ENCODE peak calls at places on chromosomes 3 and 15, in nine cellular contexts. V is NCI-H748 treated with DMSO at 0.1 percent for 48 hours; X is coronary artery; T is NCI-H1092; A is neuronal stem cell; G is SJSA1; Y is kidney; R is stimulated activated CD8-positive, alpha-beta memory T cell treated with anti-CD3 and anti-CD28 coated beads, Interleukin-2, amount 100 ng/mL, for 48 hours; L is islet precursor cell. E is an unnamed sample.

GRCh38 chr3:117149577-117149976 is 440.0 kb downstream of the TUSC7 start:
- DNase-seq in A (no peak), G (no peak), L (no peak), X (no peak), T (no peak), Y (no peak), R (no peak), V (no peak), E (no peak)

GRCh38 chr3:196988241-196989029 is 19.8 kb upstream of the PIGZ start:
- DNase-seq in R (no peak), X (no peak), L (peak; percentile 77), G (no peak), Y (peak; percentile 18), T (no peak), A (no peak), V (no peak), E (peak; percentile 26)

GRCh38 chr3:45321607-45322391 is 66.6 kb upstream of the LARS2 start:
- DNase-seq in R (no peak), L (peak; percentile 46), G (no peak), Y (no peak), V (no peak), A (no peak), X (peak; percentile 22), T (no peak), E (no peak)

GRCh38 chr3:179943097-179943880 is 93.4 kb downstream of the PEX5L start:
- DNase-seq in G (no peak), R (no peak), Y (no peak), V (no peak), X (no peak), T (no peak), A (no peak), L (no peak), E (no peak)

GRCh38 chr3:72299321-72299802 is 514.4 kb upstream of the PROK2 start:
- DNase-seq in A (no peak), T (peak; percentile 12), Y (no peak), R (no peak), G (no peak), V (no peak), X (no peak), L (peak; percentile 95), E (no peak)

GRCh38 chr3:45605569-45605968 is 11.0 kb downstream of the LIMD1 start:
- DNase-seq in G (no peak), A (no peak), X (no peak), L (no peak), T (no peak), V (no peak), Y (no peak), R (no peak), E (no peak)

GRCh38 chr15:95912280-95912625 is 418.2 kb upstream of the NR2F2 start:
- DNase-seq in L (no peak), X (no peak), R (no peak), V (no peak), T (no peak), G (no peak), Y (no peak), A (no peak), E (no peak)

GRCh38 chr15:61796056-61796455 is 264.2 kb downstream of the VPS13C start:
- DNase-seq in Y (no peak), G (no peak), V (no peak), A (no peak), L (no peak), X (no peak), R (no peak), T (no peak), E (no peak)

GRCh38 chr3:126132751-126133511 is 47.5 kb downstream of the ALDH1L1 start:
- DNase-seq in T (no peak), R (no peak), Y (peak; percentile 31), L (peak; percentile 60), V (no peak), G (peak; percentile 16), A (no peak), X (peak; percentile 41), E (peak; percentile 28)

GRCh38 chr15:74406992-74407705 is 26.6 kb downstream of the SEMA7A start:
- DNase-seq in X (no peak), V (no peak), T (no peak), G (peak; percentile 93), Y (no peak), A (peak; percentile 56), L (peak; percentile 94), R (no peak), E (no peak)

GRCh38 chr15:45677797-45678196 is 43.0 kb downstream of the SQOR start:
- DNase-seq in T (no peak), G (no peak), Y (no peak), X (no peak), V (no peak), A (no peak), R (no peak), L (no peak), E (no peak)

GRCh38 chr3:174710622-174711021 is 148.5 kb upstream of the NAALADL2 start:
- DNase-seq in G (no peak), R (no peak), A (no peak), Y (no peak), X (no peak), V (no peak), T (no peak), L (no peak), E (no peak)

E was measured in SHP77 treated with DMSO at 0.1 percent for 48 hours.